ENCODE peak calls at places on chromosome 20, in eight cellular contexts. One of them, this sample, is unnamed.

GRCh38 chr20:38473353-38473795 is 731 bp downstream of the RALGAPB start:
- DNase-seq in AG09309: no peak
- DNase-seq in vagina: no peak
- DNase-seq in AG10803: peak
- DNase-seq in aorta: no peak
- DNase-seq in skeletal muscle cell: no peak
- DNase-seq in mucosa of descending colon: no peak
- DNase-seq in upper lobe of right lung: no peak
- DNase-seq in this sample: peak

GRCh38 chr20:58752565-58752964 is 60.0 kb downstream of the NPEPL1 start:
- DNase-seq in AG09309: no peak
- DNase-seq in aorta: no peak
- DNase-seq in AG10803: no peak
- DNase-seq in upper lobe of right lung: no peak
- DNase-seq in skeletal muscle cell: no peak
- DNase-seq in mucosa of descending colon: no peak
- DNase-seq in vagina: no peak
- DNase-seq in this sample: no peak

GRCh38 chr20:25082498-25082873 is 545 bp upstream of the VSX1 start:
- DNase-seq in AG09309: no peak
- DNase-seq in vagina: peak
- DNase-seq in skeletal muscle cell: no peak
- DNase-seq in mucosa of descending colon: no peak
- DNase-seq in upper lobe of right lung: no peak
- DNase-seq in aorta: no peak
- DNase-seq in AG10803: no peak
- DNase-seq in this sample: no peak

GRCh38 chr20:38726849-38727601 is 2.7 kb downstream of the SLC32A1 start:
- DNase-seq in aorta: no peak
- DNase-seq in AG09309: no peak
- DNase-seq in mucosa of descending colon: no peak
- DNase-seq in skeletal muscle cell: no peak
- DNase-seq in AG10803: no peak
- DNase-seq in upper lobe of right lung: no peak
- DNase-seq in vagina: no peak
- DNase-seq in this sample: peak

GRCh38 chr20:21377701-21378100 is 19.6 kb downstream of the NKX2-4 start:
- DNase-seq in AG10803: no peak
- DNase-seq in vagina: no peak
- DNase-seq in upper lobe of right lung: no peak
- DNase-seq in AG09309: no peak
- DNase-seq in mucosa of descending colon: no peak
- DNase-seq in aorta: no peak
- DNase-seq in skeletal muscle cell: no peak
- DNase-seq in this sample: no peak

GRCh38 chr20:63472159-63472811 is at the start of gene KCNQ2:
- DNase-seq in upper lobe of right lung: no peak
- DNase-seq in aorta: no peak
- DNase-seq in AG10803: no peak
- DNase-seq in mucosa of descending colon: no peak
- DNase-seq in vagina: no peak
- DNase-seq in skeletal muscle cell: no peak
- DNase-seq in AG09309: no peak
- DNase-seq in this sample: peak

GRCh38 chr20:52683761-52684160 is 288.4 kb upstream of the TSHZ2 start:
- DNase-seq in skeletal muscle cell: no peak
- DNase-seq in mucosa of descending colon: no peak
- DNase-seq in AG10803: no peak
- DNase-seq in AG09309: no peak
- DNase-seq in vagina: no peak
- DNase-seq in aorta: no peak
- DNase-seq in upper lobe of right lung: no peak
- DNase-seq in this sample: no peak

GRCh38 chr20:8213270-8213669 is 81.2 kb downstream of the PLCB1 start:
- DNase-seq in AG10803: no peak
- DNase-seq in upper lobe of right lung: no peak
- DNase-seq in vagina: no peak
- DNase-seq in skeletal muscle cell: no peak
- DNase-seq in AG09309: no peak
- DNase-seq in aorta: no peak
- DNase-seq in mucosa of descending colon: no peak
- DNase-seq in this sample: no peak

GRCh38 chr20:10297684-10298240 is 79.1 kb downstream of the SNAP25 start:
- DNase-seq in mucosa of descending colon: no peak
- DNase-seq in AG09309: no peak
- DNase-seq in AG10803: no peak
- DNase-seq in aorta: no peak
- DNase-seq in vagina: no peak
- DNase-seq in skeletal muscle cell: no peak
- DNase-seq in upper lobe of right lung: no peak
- DNase-seq in this sample: no peak

GRCh38 chr20:14959506-14960493 is 622.4 kb upstream of the FLRT3 start:
- DNase-seq in AG09309: no peak
- DNase-seq in vagina: no peak
- DNase-seq in skeletal muscle cell: peak
- DNase-seq in mucosa of descending colon: no peak
- DNase-seq in aorta: no peak
- DNase-seq in AG10803: no peak
- DNase-seq in upper lobe of right lung: no peak
- DNase-seq in this sample: peak

GRCh38 chr20:37565134-37565811 is 37.6 kb upstream of the BLCAP start:
- DNase-seq in mucosa of descending colon: no peak
- DNase-seq in aorta: no peak
- DNase-seq in AG10803: no peak
- DNase-seq in upper lobe of right lung: no peak
- DNase-seq in AG09309: no peak
- DNase-seq in vagina: peak
- DNase-seq in skeletal muscle cell: peak
- DNase-seq in this sample: no peak

GRCh38 chr20:35410613-35411012 is 1.2 kb downstream of the UQCC1 start:
- DNase-seq in aorta: no peak
- DNase-seq in upper lobe of right lung: no peak
- DNase-seq in AG09309: no peak
- DNase-seq in skeletal muscle cell: no peak
- DNase-seq in AG10803: no peak
- DNase-seq in vagina: no peak
- DNase-seq in mucosa of descending colon: no peak
- DNase-seq in this sample: no peak

GRCh38 chr20:63395723-63396122 is 34.6 kb upstream of the CHRNA4 start:
- DNase-seq in aorta: no peak
- DNase-seq in AG10803: no peak
- DNase-seq in skeletal muscle cell: no peak
- DNase-seq in vagina: no peak
- DNase-seq in AG09309: no peak
- DNase-seq in mucosa of descending colon: no peak
- DNase-seq in upper lobe of right lung: no peak
- DNase-seq in this sample: no peak

GRCh38 chr20:16222859-16223411 is 350.3 kb downstream of the KIF16B start:
- DNase-seq in AG09309: no peak
- DNase-seq in vagina: no peak
- DNase-seq in upper lobe of right lung: no peak
- DNase-seq in AG10803: no peak
- DNase-seq in skeletal muscle cell: no peak
- DNase-seq in aorta: no peak
- DNase-seq in mucosa of descending colon: no peak
- DNase-seq in this sample: no peak

GRCh38 chr20:60228255-60228654 is 270.0 kb downstream of the CDH26 start:
- DNase-seq in skeletal muscle cell: no peak
- DNase-seq in aorta: no peak
- DNase-seq in vagina: peak
- DNase-seq in AG10803: no peak
- DNase-seq in upper lobe of right lung: peak
- DNase-seq in mucosa of descending colon: no peak
- DNase-seq in AG09309: no peak
- DNase-seq in this sample: no peak

GRCh38 chr20:24768977-24769675 is 179.9 kb upstream of the CST7 start:
- DNase-seq in mucosa of descending colon: no peak
- DNase-seq in upper lobe of right lung: no peak
- DNase-seq in vagina: no peak
- DNase-seq in AG10803: no peak
- DNase-seq in aorta: peak
- DNase-seq in skeletal muscle cell: no peak
- DNase-seq in AG09309: no peak
- DNase-seq in this sample: no peak

GRCh38 chr20:2750343-2751251 is 49.8 kb downstream of the CPXM1 start:
- DNase-seq in mucosa of descending colon: peak
- DNase-seq in AG10803: peak
- DNase-seq in skeletal muscle cell: no peak
- DNase-seq in vagina: no peak
- DNase-seq in upper lobe of right lung: peak
- DNase-seq in AG09309: no peak
- DNase-seq in aorta: peak
- DNase-seq in this sample: peak

GRCh38 chr20:47198254-47198671 is 158.2 kb downstream of the ZMYND8 start:
- DNase-seq in mucosa of descending colon: no peak
- DNase-seq in vagina: no peak
- DNase-seq in skeletal muscle cell: no peak
- DNase-seq in AG09309: no peak
- DNase-seq in aorta: no peak
- DNase-seq in upper lobe of right lung: no peak
- DNase-seq in AG10803: no peak
- DNase-seq in this sample: no peak

GRCh38 chr20:51333971-51334370 is 208.5 kb downstream of the NFATC2 start:
- DNase-seq in AG10803: no peak
- DNase-seq in upper lobe of right lung: no peak
- DNase-seq in AG09309: no peak
- DNase-seq in vagina: no peak
- DNase-seq in aorta: no peak
- DNase-seq in skeletal muscle cell: no peak
- DNase-seq in mucosa of descending colon: no peak
- DNase-seq in this sample: no peak

GRCh38 chr20:51334609-51335008 is 207.9 kb downstream of the NFATC2 start:
- DNase-seq in mucosa of descending colon: no peak
- DNase-seq in upper lobe of right lung: no peak
- DNase-seq in AG10803: no peak
- DNase-seq in AG09309: no peak
- DNase-seq in skeletal muscle cell: no peak
- DNase-seq in aorta: no peak
- DNase-seq in vagina: no peak
- DNase-seq in this sample: no peak

GRCh38 chr20:51337126-51337805 is 205.3 kb downstream of the NFATC2 start:
- DNase-seq in AG09309: no peak
- DNase-seq in aorta: no peak
- DNase-seq in skeletal muscle cell: no peak
- DNase-seq in vagina: no peak
- DNase-seq in mucosa of descending colon: no peak
- DNase-seq in AG10803: no peak
- DNase-seq in upper lobe of right lung: no peak
- DNase-seq in this sample: no peak

GRCh38 chr20:51333446-51333845 is 209.1 kb downstream of the NFATC2 start:
- DNase-seq in skeletal muscle cell: no peak
- DNase-seq in AG10803: no peak
- DNase-seq in vagina: no peak
- DNase-seq in upper lobe of right lung: no peak
- DNase-seq in mucosa of descending colon: no peak
- DNase-seq in AG09309: no peak
- DNase-seq in aorta: no peak
- DNase-seq in this sample: no peak

GRCh38 chr20:51335329-51335841 is 207.1 kb downstream of the NFATC2 start:
- DNase-seq in skeletal muscle cell: peak
- DNase-seq in AG10803: peak
- DNase-seq in AG09309: peak
- DNase-seq in aorta: no peak
- DNase-seq in upper lobe of right lung: no peak
- DNase-seq in vagina: no peak
- DNase-seq in mucosa of descending colon: no peak
- DNase-seq in this sample: peak
- H3K4me3 ChIP-seq in skeletal muscle cell: no peak
- H3K4me3 ChIP-seq in AG10803: no peak
- H3K4me3 ChIP-seq in AG09309: no peak
- H3K4me3 ChIP-seq in aorta: no peak
- H3K4me3 ChIP-seq in upper lobe of right lung: no peak
- H3K4me3 ChIP-seq in vagina: no peak
- H3K4me3 ChIP-seq in mucosa of descending colon: no peak
- H3K4me3 ChIP-seq in this sample: no peak

DNA sequence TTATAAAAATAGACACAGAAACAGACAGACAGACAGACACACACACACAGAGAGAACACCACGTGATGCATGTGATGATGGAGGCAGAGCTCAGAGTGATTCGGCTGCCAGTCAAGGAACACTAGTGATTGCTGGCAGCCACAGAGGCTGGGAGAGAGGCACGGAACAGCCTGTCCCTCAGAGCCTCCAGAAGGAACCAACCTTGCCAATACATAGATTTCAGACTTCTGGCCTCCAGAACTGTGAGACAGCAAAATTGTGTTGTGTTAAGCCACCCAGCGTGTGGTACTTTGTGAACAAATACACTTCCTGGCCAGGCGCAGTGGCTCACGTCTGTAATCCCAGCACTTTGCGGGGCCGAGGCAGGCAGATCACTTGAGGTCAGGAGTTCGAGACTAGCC is 9.5 kb upstream of the PARD6B start:
- DNase-seq in AG09309: no peak
- DNase-seq in AG10803: peak
- DNase-seq in skeletal muscle cell: no peak
- DNase-seq in upper lobe of right lung: no peak
- DNase-seq in mucosa of descending colon: no peak
- DNase-seq in aorta: peak
- DNase-seq in vagina: no peak
- DNase-seq in this sample: no peak
- H3K4me3 ChIP-seq in AG09309: no peak
- H3K4me3 ChIP-seq in AG10803: no peak
- H3K4me3 ChIP-seq in skeletal muscle cell: no peak
- H3K4me3 ChIP-seq in upper lobe of right lung: no peak
- H3K4me3 ChIP-seq in mucosa of descending colon: no peak
- H3K4me3 ChIP-seq in aorta: no peak
- H3K4me3 ChIP-seq in vagina: no peak
- H3K4me3 ChIP-seq in this sample: no peak

DNA sequence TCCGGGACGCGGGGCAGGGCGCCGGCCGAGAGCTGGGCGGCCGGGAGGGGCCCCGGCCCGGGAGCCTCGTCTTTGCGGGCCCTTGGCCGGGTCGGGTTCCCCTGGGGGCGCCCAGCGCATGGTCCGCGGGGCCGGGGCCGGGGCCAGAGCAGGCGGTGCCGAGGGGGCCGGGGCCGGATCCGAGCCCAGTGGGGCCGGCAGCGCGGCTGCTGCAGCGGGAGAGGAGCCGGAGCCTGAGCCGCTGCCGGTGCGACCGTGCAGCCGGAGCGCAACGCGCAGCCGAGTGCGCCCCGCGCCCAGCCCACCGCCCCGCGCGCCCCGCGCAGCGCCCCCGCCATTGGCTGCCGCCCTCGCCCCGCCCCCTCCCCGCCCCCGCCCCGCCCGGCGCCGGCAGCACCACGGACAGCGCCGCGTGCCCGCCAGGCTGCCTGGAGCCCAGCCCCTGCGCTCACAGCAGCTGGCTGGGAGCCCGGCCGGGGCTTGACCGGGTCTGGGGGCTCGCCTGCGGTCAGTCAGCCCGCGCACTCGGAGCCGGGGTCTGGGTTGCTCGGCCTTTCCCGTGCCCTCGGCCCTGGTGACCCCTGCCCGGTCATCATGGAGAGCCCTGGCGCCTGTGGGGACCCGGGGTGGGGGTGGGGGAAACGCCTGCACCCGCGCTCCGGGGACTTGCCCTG is at the start of gene HRH3:
- DNase-seq in vagina: no peak
- DNase-seq in aorta: no peak
- DNase-seq in AG10803: no peak
- DNase-seq in upper lobe of right lung: no peak
- DNase-seq in AG09309: no peak
- DNase-seq in mucosa of descending colon: no peak
- DNase-seq in skeletal muscle cell: no peak
- DNase-seq in this sample: peak
- H3K4me3 ChIP-seq in vagina: no peak
- H3K4me3 ChIP-seq in aorta: peak
- H3K4me3 ChIP-seq in AG10803: no peak
- H3K4me3 ChIP-seq in upper lobe of right lung: no peak
- H3K4me3 ChIP-seq in AG09309: no peak
- H3K4me3 ChIP-seq in mucosa of descending colon: no peak
- H3K4me3 ChIP-seq in skeletal muscle cell: peak
- H3K4me3 ChIP-seq in this sample: peak

GRCh38 chr20:50615407-50615806 is 75.9 kb downstream of the RIPOR3 start:
- DNase-seq in mucosa of descending colon: no peak
- DNase-seq in AG10803: no peak
- DNase-seq in upper lobe of right lung: no peak
- DNase-seq in aorta: no peak
- DNase-seq in skeletal muscle cell: no peak
- DNase-seq in vagina: no peak
- DNase-seq in AG09309: no peak
- DNase-seq in this sample: no peak
- H3K4me3 ChIP-seq in mucosa of descending colon: no peak
- H3K4me3 ChIP-seq in AG10803: no peak
- H3K4me3 ChIP-seq in upper lobe of right lung: no peak
- H3K4me3 ChIP-seq in aorta: no peak
- H3K4me3 ChIP-seq in skeletal muscle cell: no peak
- H3K4me3 ChIP-seq in vagina: no peak
- H3K4me3 ChIP-seq in AG09309: no peak
- H3K4me3 ChIP-seq in this sample: no peak